ENCODE peak calls at places on chromosomes 16 and 17, in eight cellular contexts. V, O, H, J, Z, D, R and S are unnamed samples.

GRCh38 chr17:7293821-7294613 is 422 bp downstream of the YBX2 start:
- DNase-seq in V (no peak), O (peak; percentile 92), H (no peak), J (no peak), Z (no peak), D (peak; percentile 61), R (no peak), S (no peak)

GRCh38 chr17:76969598-76970172 is 101.5 kb downstream of the MGAT5B start:
- DNase-seq in V (no peak), O (peak; percentile 65), H (no peak), J (no peak), Z (no peak), D (no peak), R (no peak), S (no peak)

GRCh38 chr16:61182416-61182815 is 853.8 kb downstream of the CDH8 start:
- DNase-seq in V (no peak), O (no peak), H (no peak), J (no peak), Z (no peak), D (no peak), R (no peak), S (no peak)

GRCh38 chr17:39756376-39757079 is 18.8 kb downstream of the GRB7 start:
- DNase-seq in V (no peak), O (no peak), H (no peak), J (no peak), Z (no peak), D (no peak), R (no peak), S (no peak)

GRCh38 chr16:67961551-67961957 is 6.9 kb downstream of the SLC12A4 start:
- DNase-seq in V (no peak), O (no peak), H (no peak), J (peak; percentile 99), Z (no peak), D (peak; percentile 91), R (no peak), S (no peak)

GRCh38 chr17:40369923-40370322 is 5.4 kb upstream of the GJD3 start:
- DNase-seq in V (no peak), O (no peak), H (no peak), J (no peak), Z (no peak), D (no peak), R (no peak), S (no peak)

GRCh38 chr17:78576389-78577112 is 645 bp downstream of the DNAH17 start:
- DNase-seq in V (no peak), O (no peak), H (no peak), J (no peak), Z (no peak), D (no peak), R (no peak), S (no peak)

GRCh38 chr16:54284319-54284930 is 2.2 kb downstream of the IRX3 start:
- DNase-seq in V (no peak), O (peak; percentile 52), H (no peak), J (peak; percentile 51), Z (no peak), D (peak; percentile 58), R (no peak), S (no peak)

GRCh38 chr17:37234106-37234505 is 141.7 kb upstream of the C17orf78 start:
- DNase-seq in V (no peak), O (no peak), H (no peak), J (no peak), Z (no peak), D (no peak), R (no peak), S (no peak)

GRCh38 chr17:81956607-81957589 is 4.1 kb downstream of the NOTUM start:
- DNase-seq in V (no peak), O (no peak), H (no peak), J (no peak), Z (no peak), D (no peak), R (no peak), S (no peak)

GRCh38 chr17:6195123-6195522 is 124.9 kb downstream of the WSCD1 start:
- DNase-seq in V (no peak), O (no peak), H (no peak), J (no peak), Z (no peak), D (no peak), R (no peak), S (no peak)

GRCh38 chr17:62774338-62774737 is 33.8 kb downstream of the MARCHF10 start:
- DNase-seq in V (no peak), O (peak; percentile 28), H (no peak), J (no peak), Z (no peak), D (no peak), R (no peak), S (no peak)

GRCh38 chr16:27640277-27640600 is 90.3 kb downstream of the KATNIP start:
- DNase-seq in V (no peak), O (peak; percentile 68), H (no peak), J (peak; percentile 56), Z (no peak), D (no peak), R (no peak), S (no peak)

GRCh38 chr17:31052187-31052889 is 42.4 kb upstream of the NF1 start:
- DNase-seq in V (peak; percentile 55), O (peak; percentile 22), H (no peak), J (peak; percentile 99), Z (peak; percentile 94), D (no peak), R (peak; percentile 89), S (peak; percentile 10)

GRCh38 chr17:44865921-44866320 is 18.2 kb downstream of the HIGD1B start:
- DNase-seq in V (no peak), O (no peak), H (no peak), J (no peak), Z (no peak), D (no peak), R (no peak), S (no peak)